ENCODE peak calls at places on chromosomes 5 and 9, in five cellular contexts. One of them, this sample, is unnamed.

GRCh38 chr9:38395653-38396370 is 3.3 kb downstream of the ALDH1B1 start:
- DNase-seq in H1: no peak
- DNase-seq in IMR-90: no peak
- DNase-seq in WERI-Rb-1: no peak
- DNase-seq in body of pancreas: no peak
- DNase-seq in this sample: no peak

GRCh38 chr5:61599370-61600140 is 267.5 kb downstream of the ZSWIM6 start:
- DNase-seq in IMR-90: peak
- DNase-seq in body of pancreas: no peak
- DNase-seq in WERI-Rb-1: no peak
- DNase-seq in H1: no peak
- DNase-seq in this sample: no peak

GRCh38 chr9:33742519-33742918 is 52.8 kb upstream of the PRSS3 start:
- DNase-seq in H1: no peak
- DNase-seq in WERI-Rb-1: no peak
- DNase-seq in body of pancreas: no peak
- DNase-seq in IMR-90: no peak
- DNase-seq in this sample: no peak

GRCh38 chr5:3373391-3373790 is 222.2 kb upstream of the IRX1 start:
- DNase-seq in body of pancreas: no peak
- DNase-seq in IMR-90: no peak
- DNase-seq in WERI-Rb-1: no peak
- DNase-seq in H1: no peak
- DNase-seq in this sample: no peak

GRCh38 chr5:132437604-132438275 is 52.8 kb downstream of the IRF1 start:
- DNase-seq in body of pancreas: peak
- DNase-seq in WERI-Rb-1: peak
- DNase-seq in IMR-90: peak
- DNase-seq in H1: no peak
- DNase-seq in this sample: no peak

GRCh38 chr9:90071257-90071656 is 466.4 kb downstream of the GADD45G start:
- DNase-seq in IMR-90: no peak
- DNase-seq in H1: no peak
- DNase-seq in WERI-Rb-1: no peak
- DNase-seq in body of pancreas: no peak
- DNase-seq in this sample: no peak

GRCh38 chr5:6717247-6717646 is 4.0 kb downstream of the TENT4A start:
- DNase-seq in body of pancreas: no peak
- DNase-seq in H1: no peak
- DNase-seq in IMR-90: no peak
- DNase-seq in WERI-Rb-1: no peak
- DNase-seq in this sample: no peak

GRCh38 chr5:177453852-177454396 is 7.3 kb downstream of the PRR7 start:
- DNase-seq in WERI-Rb-1: no peak
- DNase-seq in body of pancreas: no peak
- DNase-seq in IMR-90: no peak
- DNase-seq in H1: no peak
- DNase-seq in this sample: no peak

GRCh38 chr5:10467281-10468198 is 25.9 kb downstream of the ROPN1L start:
- DNase-seq in WERI-Rb-1: peak
- DNase-seq in H1: no peak
- DNase-seq in body of pancreas: no peak
- DNase-seq in IMR-90: peak
- DNase-seq in this sample: no peak

GRCh38 chr5:107058239-107058638 is 612.5 kb downstream of the EFNA5 start:
- DNase-seq in H1: no peak
- DNase-seq in IMR-90: no peak
- DNase-seq in body of pancreas: no peak
- DNase-seq in WERI-Rb-1: no peak
- DNase-seq in this sample: no peak

GRCh38 chr5:116652196-116652729 is 77.6 kb upstream of the SEMA6A start:
- DNase-seq in H1: peak
- DNase-seq in body of pancreas: peak
- DNase-seq in WERI-Rb-1: no peak
- DNase-seq in IMR-90: peak
- DNase-seq in this sample: peak

GRCh38 chr5:119411935-119412623 is 40.2 kb upstream of the HSD17B4 start:
- DNase-seq in body of pancreas: peak
- DNase-seq in H1: no peak
- DNase-seq in IMR-90: peak
- DNase-seq in WERI-Rb-1: peak
- DNase-seq in this sample: no peak

GRCh38 chr9:23278566-23278965 is 547.5 kb downstream of the ELAVL2 start:
- DNase-seq in IMR-90: no peak
- DNase-seq in body of pancreas: no peak
- DNase-seq in H1: no peak
- DNase-seq in WERI-Rb-1: no peak
- DNase-seq in this sample: no peak

GRCh38 chr9:98990181-98990870 is 46.6 kb downstream of the COL15A1 start:
- DNase-seq in H1: no peak
- DNase-seq in IMR-90: no peak
- DNase-seq in WERI-Rb-1: no peak
- DNase-seq in body of pancreas: no peak
- DNase-seq in this sample: no peak

GRCh38 chr5:111973946-111974345 is 217.0 kb upstream of the NREP start:
- DNase-seq in WERI-Rb-1: no peak
- DNase-seq in H1: no peak
- DNase-seq in body of pancreas: no peak
- DNase-seq in IMR-90: no peak
- DNase-seq in this sample: no peak

GRCh38 chr5:180040287-180041214 is 31.0 kb downstream of the RNF130 start:
- DNase-seq in WERI-Rb-1: no peak
- DNase-seq in body of pancreas: peak
- DNase-seq in IMR-90: no peak
- DNase-seq in H1: no peak
- DNase-seq in this sample: no peak

GRCh38 chr5:80799041-80799440 is 144.3 kb upstream of the DHFR start:
- DNase-seq in IMR-90: no peak
- DNase-seq in H1: no peak
- DNase-seq in WERI-Rb-1: no peak
- DNase-seq in body of pancreas: no peak
- DNase-seq in this sample: no peak

GRCh38 chr9:124752967-124753366 is 18.1 kb downstream of the NR6A1 start:
- DNase-seq in WERI-Rb-1: no peak
- DNase-seq in H1: no peak
- DNase-seq in IMR-90: peak
- DNase-seq in body of pancreas: no peak
- DNase-seq in this sample: no peak

GRCh38 chr5:133753856-133754255 is 141.5 kb upstream of the FSTL4 start:
- DNase-seq in IMR-90: no peak
- DNase-seq in H1: no peak
- DNase-seq in body of pancreas: no peak
- DNase-seq in WERI-Rb-1: no peak
- DNase-seq in this sample: no peak

GRCh38 chr5:172044631-172045314 is 38.3 kb upstream of the FBXW11 start:
- DNase-seq in H1: no peak
- DNase-seq in body of pancreas: no peak
- DNase-seq in WERI-Rb-1: no peak
- DNase-seq in IMR-90: no peak
- DNase-seq in this sample: no peak

GRCh38 chr5:176994460-176995121 is 12.0 kb downstream of the UIMC1 start:
- DNase-seq in body of pancreas: peak
- DNase-seq in H1: no peak
- DNase-seq in WERI-Rb-1: no peak
- DNase-seq in IMR-90: peak
- DNase-seq in this sample: no peak

GRCh38 chr9:106962105-106962504 is 99.1 kb downstream of the ZNF462 start:
- DNase-seq in body of pancreas: no peak
- DNase-seq in IMR-90: no peak
- DNase-seq in H1: no peak
- DNase-seq in WERI-Rb-1: no peak
- DNase-seq in this sample: no peak

GRCh38 chr5:125251703-125252102 is 505.3 kb upstream of the ZNF608 start:
- DNase-seq in WERI-Rb-1: no peak
- DNase-seq in IMR-90: no peak
- DNase-seq in H1: no peak
- DNase-seq in body of pancreas: no peak
- DNase-seq in this sample: no peak

GRCh38 chr5:81718300-81718699 is 32.6 kb downstream of the SSBP2 start:
- DNase-seq in body of pancreas: no peak
- DNase-seq in H1: no peak
- DNase-seq in WERI-Rb-1: no peak
- DNase-seq in IMR-90: no peak
- DNase-seq in this sample: no peak

GRCh38 chr9:129838707-129839259 is 3.5 kb downstream of the USP20 start:
- DNase-seq in H1: no peak
- DNase-seq in IMR-90: peak
- DNase-seq in WERI-Rb-1: no peak
- DNase-seq in body of pancreas: no peak
- DNase-seq in this sample: no peak

GRCh38 chr5:10863763-10864383 is 102.8 kb upstream of the DAP start:
- DNase-seq in WERI-Rb-1: peak
- DNase-seq in H1: peak
- DNase-seq in body of pancreas: peak
- DNase-seq in IMR-90: peak
- DNase-seq in this sample: peak

GRCh38 chr5:102856374-102856748 is 101.3 kb downstream of the PAM start:
- DNase-seq in H1: no peak
- DNase-seq in body of pancreas: no peak
- DNase-seq in IMR-90: peak
- DNase-seq in WERI-Rb-1: no peak
- DNase-seq in this sample: no peak

DNA sequence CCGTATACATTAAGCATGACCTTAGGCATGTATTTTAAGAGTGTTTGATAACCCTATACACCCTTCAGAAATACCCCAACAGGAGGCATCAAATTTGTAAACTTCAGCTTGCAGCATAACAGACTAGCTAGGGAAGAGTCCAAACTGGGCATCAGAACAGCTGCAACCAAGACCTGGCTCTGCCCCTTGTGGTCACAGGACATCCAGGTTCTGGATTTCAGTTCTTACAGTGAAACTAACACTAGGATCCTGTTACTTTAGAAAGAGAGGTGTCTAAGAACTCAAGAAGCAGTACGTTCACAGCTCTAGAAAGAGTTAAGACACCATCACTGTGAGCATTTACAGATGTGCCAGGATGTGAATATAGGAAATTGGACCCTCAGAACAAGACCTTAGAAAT is 229.8 kb downstream of the BNC2 start:
- DNase-seq in WERI-Rb-1: no peak
- DNase-seq in H1: no peak
- DNase-seq in IMR-90: no peak
- DNase-seq in body of pancreas: no peak
- DNase-seq in this sample: no peak
- TF ChIP-seq CTCF in WERI-Rb-1: peak
- TF ChIP-seq CTCF in H1: peak
- TF ChIP-seq CTCF in IMR-90: no peak
- TF ChIP-seq CTCF in body of pancreas: peak
- TF ChIP-seq CTCF in this sample: no peak

GRCh38 chr5:38468978-38469706 is 87.3 kb downstream of the LIFR start:
- DNase-seq in H1: no peak
- DNase-seq in IMR-90: no peak
- DNase-seq in body of pancreas: no peak
- DNase-seq in WERI-Rb-1: no peak
- DNase-seq in this sample: no peak

GRCh38 chr5:38471709-38472108 is 84.7 kb downstream of the LIFR start:
- DNase-seq in WERI-Rb-1: no peak
- DNase-seq in H1: no peak
- DNase-seq in IMR-90: no peak
- DNase-seq in body of pancreas: no peak
- DNase-seq in this sample: no peak

GRCh38 chr5:38469707-38470267 is 86.7 kb downstream of the LIFR start:
- DNase-seq in IMR-90: no peak
- DNase-seq in H1: no peak
- DNase-seq in WERI-Rb-1: no peak
- DNase-seq in body of pancreas: no peak
- DNase-seq in this sample: no peak

GRCh38 chr5:38473008-38473407 is 83.4 kb downstream of the LIFR start:
- DNase-seq in WERI-Rb-1: no peak
- DNase-seq in H1: no peak
- DNase-seq in body of pancreas: no peak
- DNase-seq in IMR-90: no peak
- DNase-seq in this sample: no peak

GRCh38 chr5:38472541-38472940 is 83.9 kb downstream of the LIFR start:
- DNase-seq in IMR-90: no peak
- DNase-seq in WERI-Rb-1: no peak
- DNase-seq in H1: no peak
- DNase-seq in body of pancreas: no peak
- DNase-seq in this sample: no peak
- TF ChIP-seq CTCF in IMR-90: no peak
- TF ChIP-seq CTCF in WERI-Rb-1: no peak
- TF ChIP-seq CTCF in H1: no peak
- TF ChIP-seq CTCF in body of pancreas: no peak
- TF ChIP-seq CTCF in this sample: no peak

GRCh38 chr5:178548751-178549150 is 41.4 kb downstream of the COL23A1 start:
- DNase-seq in H1: no peak
- DNase-seq in IMR-90: no peak
- DNase-seq in body of pancreas: no peak
- DNase-seq in WERI-Rb-1: no peak
- DNase-seq in this sample: no peak

GRCh38 chr5:178551468-178551867 is 38.7 kb downstream of the COL23A1 start:
- DNase-seq in body of pancreas: no peak
- DNase-seq in WERI-Rb-1: no peak
- DNase-seq in IMR-90: no peak
- DNase-seq in H1: no peak
- DNase-seq in this sample: no peak

GRCh38 chr5:178547753-178548415 is 42.3 kb downstream of the COL23A1 start:
- DNase-seq in IMR-90: no peak
- DNase-seq in body of pancreas: no peak
- DNase-seq in H1: no peak
- DNase-seq in WERI-Rb-1: no peak
- DNase-seq in this sample: no peak

GRCh38 chr5:178553517-178553916 is 36.7 kb downstream of the COL23A1 start:
- DNase-seq in WERI-Rb-1: no peak
- DNase-seq in H1: no peak
- DNase-seq in IMR-90: no peak
- DNase-seq in body of pancreas: no peak
- DNase-seq in this sample: no peak

GRCh38 chr5:178551059-178551458 is 39.1 kb downstream of the COL23A1 start:
- DNase-seq in body of pancreas: no peak
- DNase-seq in H1: no peak
- DNase-seq in IMR-90: peak
- DNase-seq in WERI-Rb-1: no peak
- DNase-seq in this sample: no peak
- TF ChIP-seq CTCF in body of pancreas: peak
- TF ChIP-seq CTCF in H1: peak
- TF ChIP-seq CTCF in IMR-90: peak
- TF ChIP-seq CTCF in WERI-Rb-1: no peak
- TF ChIP-seq CTCF in this sample: peak

DNA sequence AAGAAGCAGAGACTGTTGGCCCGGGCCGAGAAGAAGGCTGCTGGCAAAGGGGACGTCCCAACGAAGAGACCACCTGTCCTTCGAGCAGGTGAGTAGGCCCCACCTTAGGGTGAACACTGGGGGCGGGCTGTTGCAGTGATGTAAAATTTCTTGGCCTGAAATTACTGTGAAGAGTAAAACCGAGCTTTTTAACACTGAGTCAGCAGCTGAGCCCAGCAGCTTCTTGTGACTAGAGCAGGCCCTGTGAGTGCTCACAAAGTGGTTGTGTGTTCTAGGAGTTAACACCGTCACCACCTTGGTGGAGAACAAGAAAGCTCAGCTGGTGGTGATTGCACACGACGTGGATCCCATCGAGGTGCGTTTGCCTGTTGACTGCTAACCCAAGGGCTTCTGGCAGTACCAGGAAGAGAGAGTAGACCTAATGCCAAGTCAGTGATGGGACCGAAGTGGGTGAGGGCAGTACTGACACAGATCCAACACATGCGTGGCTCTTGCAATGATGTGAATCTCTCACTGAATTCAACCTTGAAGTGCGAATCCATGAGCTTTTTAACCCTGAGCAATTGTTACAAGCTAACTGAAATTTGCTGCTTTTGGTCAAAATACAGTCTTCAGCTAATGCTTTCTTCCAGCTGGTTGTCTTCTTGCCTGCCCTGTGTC is 2.1 kb downstream of the RPL7A start:
- DNase-seq in body of pancreas: no peak
- DNase-seq in WERI-Rb-1: no peak
- DNase-seq in IMR-90: no peak
- DNase-seq in H1: no peak
- DNase-seq in this sample: no peak
- TF ChIP-seq CTCF in body of pancreas: no peak
- TF ChIP-seq CTCF in WERI-Rb-1: no peak
- TF ChIP-seq CTCF in IMR-90: no peak
- TF ChIP-seq CTCF in H1: no peak
- TF ChIP-seq CTCF in this sample: no peak

This sample was measured in glutamatergic neuron.